ENCODE peak calls at places on chromosomes 1 and 21, in five cellular contexts. One of them, this sample, is unnamed.

GRCh38 chr1:9890224-9890731 is 19.8 kb downstream of the CTNNBIP1 start:
- DNase-seq in head of caudate nucleus: no peak
- DNase-seq in naive B cell: no peak
- DNase-seq in activated naive CD8-positive, alpha-beta T cell treated with anti-CD3 and anti-CD28 coated beads, Interleukin-2, amount 50 U/mL, for 24 hours: no peak
- DNase-seq in iPS-NIHi11: peak
- DNase-seq in this sample: peak

GRCh38 chr1:18332626-18333025 is 148.1 kb upstream of the KLHDC7A start:
- DNase-seq in iPS-NIHi11: peak
- DNase-seq in naive B cell: no peak
- DNase-seq in activated naive CD8-positive, alpha-beta T cell treated with anti-CD3 and anti-CD28 coated beads, Interleukin-2, amount 50 U/mL, for 24 hours: no peak
- DNase-seq in head of caudate nucleus: no peak
- DNase-seq in this sample: no peak

GRCh38 chr1:63807063-63807462 is 33.2 kb downstream of the ROR1 start:
- DNase-seq in head of caudate nucleus: no peak
- DNase-seq in activated naive CD8-positive, alpha-beta T cell treated with anti-CD3 and anti-CD28 coated beads, Interleukin-2, amount 50 U/mL, for 24 hours: no peak
- DNase-seq in iPS-NIHi11: no peak
- DNase-seq in naive B cell: no peak
- DNase-seq in this sample: no peak

GRCh38 chr21:27476696-27477095 is 509.8 kb upstream of the ADAMTS5 start:
- DNase-seq in iPS-NIHi11: no peak
- DNase-seq in naive B cell: no peak
- DNase-seq in activated naive CD8-positive, alpha-beta T cell treated with anti-CD3 and anti-CD28 coated beads, Interleukin-2, amount 50 U/mL, for 24 hours: no peak
- DNase-seq in head of caudate nucleus: no peak
- DNase-seq in this sample: peak

GRCh38 chr1:61638296-61638695 is 86.6 kb downstream of the TM2D1 start:
- DNase-seq in iPS-NIHi11: no peak
- DNase-seq in head of caudate nucleus: no peak
- DNase-seq in naive B cell: no peak
- DNase-seq in activated naive CD8-positive, alpha-beta T cell treated with anti-CD3 and anti-CD28 coated beads, Interleukin-2, amount 50 U/mL, for 24 hours: no peak
- DNase-seq in this sample: peak

GRCh38 chr1:233998926-233999325 is 94.5 kb downstream of the SLC35F3 start:
- DNase-seq in naive B cell: no peak
- DNase-seq in head of caudate nucleus: no peak
- DNase-seq in iPS-NIHi11: no peak
- DNase-seq in activated naive CD8-positive, alpha-beta T cell treated with anti-CD3 and anti-CD28 coated beads, Interleukin-2, amount 50 U/mL, for 24 hours: no peak
- DNase-seq in this sample: no peak

GRCh38 chr1:206921772-206922265 is at the start of gene FCMR:
- DNase-seq in naive B cell: peak
- DNase-seq in activated naive CD8-positive, alpha-beta T cell treated with anti-CD3 and anti-CD28 coated beads, Interleukin-2, amount 50 U/mL, for 24 hours: no peak
- DNase-seq in head of caudate nucleus: no peak
- DNase-seq in iPS-NIHi11: no peak
- DNase-seq in this sample: peak

GRCh38 chr1:117795190-117795589 is 134.2 kb downstream of the GDAP2 start:
- DNase-seq in head of caudate nucleus: no peak
- DNase-seq in iPS-NIHi11: no peak
- DNase-seq in naive B cell: no peak
- DNase-seq in activated naive CD8-positive, alpha-beta T cell treated with anti-CD3 and anti-CD28 coated beads, Interleukin-2, amount 50 U/mL, for 24 hours: no peak
- DNase-seq in this sample: peak

GRCh38 chr1:82778612-82779011 is 977.9 kb downstream of the ADGRL2 start:
- DNase-seq in iPS-NIHi11: peak
- DNase-seq in activated naive CD8-positive, alpha-beta T cell treated with anti-CD3 and anti-CD28 coated beads, Interleukin-2, amount 50 U/mL, for 24 hours: no peak
- DNase-seq in head of caudate nucleus: no peak
- DNase-seq in naive B cell: no peak
- DNase-seq in this sample: peak

GRCh38 chr1:107220036-107220435 is 79.2 kb downstream of the NTNG1 start:
- DNase-seq in iPS-NIHi11: no peak
- DNase-seq in activated naive CD8-positive, alpha-beta T cell treated with anti-CD3 and anti-CD28 coated beads, Interleukin-2, amount 50 U/mL, for 24 hours: no peak
- DNase-seq in naive B cell: no peak
- DNase-seq in head of caudate nucleus: no peak
- DNase-seq in this sample: peak

GRCh38 chr1:99533909-99534907 is 111.7 kb upstream of the PALMD start:
- DNase-seq in naive B cell: no peak
- DNase-seq in iPS-NIHi11: no peak
- DNase-seq in head of caudate nucleus: no peak
- DNase-seq in activated naive CD8-positive, alpha-beta T cell treated with anti-CD3 and anti-CD28 coated beads, Interleukin-2, amount 50 U/mL, for 24 hours: no peak
- DNase-seq in this sample: peak

GRCh38 chr1:29355375-29355774 is 119.1 kb downstream of the PTPRU start:
- DNase-seq in head of caudate nucleus: no peak
- DNase-seq in naive B cell: no peak
- DNase-seq in iPS-NIHi11: no peak
- DNase-seq in activated naive CD8-positive, alpha-beta T cell treated with anti-CD3 and anti-CD28 coated beads, Interleukin-2, amount 50 U/mL, for 24 hours: no peak
- DNase-seq in this sample: no peak

GRCh38 chr21:39568380-39568779 is 44.4 kb upstream of the B3GALT5 start:
- DNase-seq in iPS-NIHi11: no peak
- DNase-seq in head of caudate nucleus: no peak
- DNase-seq in activated naive CD8-positive, alpha-beta T cell treated with anti-CD3 and anti-CD28 coated beads, Interleukin-2, amount 50 U/mL, for 24 hours: no peak
- DNase-seq in naive B cell: no peak
- DNase-seq in this sample: no peak